ENCODE peak calls at places on chromosomes 2 and 18, in nine cellular contexts. X, C, P, F, Z, G, J, N and W are unnamed samples.
A peak's percentile ranks its signal among the peaks of the same experiment; 100 is the strongest.

GRCh38 chr2:76633522-76633921 is 888.7 kb downstream of the LRRTM4 start:
- DNase-seq in X (no peak), C (no peak), P (no peak), F (no peak), Z (no peak), G (no peak), J (no peak), N (no peak), W (no peak)

GRCh38 chr2:149037851-149038250 is 648 bp upstream of the LYPD6B start:
- DNase-seq in X (no peak), C (no peak), P (no peak), F (peak; percentile 61), Z (no peak), G (no peak), J (no peak), N (no peak), W (no peak)

GRCh38 chr2:24011278-24012104 is 1.6 kb downstream of the MFSD2B start:
- DNase-seq in X (no peak), C (no peak), P (no peak), F (no peak), Z (no peak), G (no peak), J (no peak), N (no peak), W (no peak)

GRCh38 chr2:3759766-3760165 is 56.4 kb downstream of the DCDC2C start:
- DNase-seq in X (no peak), C (no peak), P (no peak), F (no peak), Z (no peak), G (no peak), J (no peak), N (no peak), W (no peak)

GRCh38 chr18:56267334-56267733 is 371.1 kb downstream of the TXNL1 start:
- DNase-seq in X (no peak), C (no peak), P (no peak), F (no peak), Z (no peak), G (no peak), J (no peak), N (no peak), W (no peak)

GRCh38 chr2:154452906-154453493 is 245.5 kb upstream of the KCNJ3 start:
- DNase-seq in X (no peak), C (peak; percentile 31), P (no peak), F (no peak), Z (no peak), G (peak; percentile 39), J (no peak), N (no peak), W (peak; percentile 49)

GRCh38 chr18:13319629-13320028 is 101.1 kb downstream of the LDLRAD4 start:
- DNase-seq in X (no peak), C (no peak), P (no peak), F (no peak), Z (no peak), G (no peak), J (no peak), N (no peak), W (no peak)

GRCh38 chr18:65608471-65608870 is 142.3 kb upstream of the CDH7 start:
- DNase-seq in X (no peak), C (no peak), P (no peak), F (no peak), Z (no peak), G (no peak), J (no peak), N (no peak), W (no peak)

GRCh38 chr2:68352651-68353386 is 12.3 kb upstream of the PLEK start:
- DNase-seq in X (no peak), C (no peak), P (no peak), F (no peak), Z (no peak), G (peak; percentile 26), J (no peak), N (no peak), W (no peak)

GRCh38 chr2:156342252-156343095 is 10.0 kb upstream of the NR4A2 start:
- DNase-seq in X (peak; percentile 98), C (peak; percentile 96), P (peak; percentile 93), F (peak; percentile 96), Z (peak; percentile 94), G (peak; percentile 97), J (peak; percentile 95), N (peak; percentile 95), W (peak; percentile 82)

GRCh38 chr2:230905448-230906430 is 19.3 kb downstream of the GPR55 start:
- DNase-seq in X (peak; percentile 3), C (no peak), P (no peak), F (peak; percentile 43), Z (peak; percentile 85), G (no peak), J (peak; percentile 67), N (no peak), W (no peak)

GRCh38 chr18:58661423-58661822 is 9.8 kb upstream of the MALT1 start:
- DNase-seq in X (no peak), C (peak; percentile 22), P (no peak), F (peak; percentile 13), Z (no peak), G (peak; percentile 38), J (no peak), N (no peak), W (no peak)

GRCh38 chr18:57767259-57768050 is 35.7 kb downstream of the ATP8B1 start:
- DNase-seq in X (no peak), C (no peak), P (no peak), F (no peak), Z (no peak), G (no peak), J (no peak), N (no peak), W (no peak)

GRCh38 chr2:13113016-13113415 is 396.3 kb downstream of the TRIB2 start:
- DNase-seq in X (no peak), C (no peak), P (no peak), F (no peak), Z (no peak), G (no peak), J (no peak), N (no peak), W (no peak)

GRCh38 chr18:70182548-70182947 is 22.9 kb downstream of the RTTN start:
- DNase-seq in X (no peak), C (no peak), P (no peak), F (no peak), Z (no peak), G (no peak), J (no peak), N (no peak), W (no peak)

GRCh38 chr18:70181015-70181414 is 24.5 kb downstream of the RTTN start:
- DNase-seq in X (no peak), C (peak; percentile 43), P (no peak), F (no peak), Z (no peak), G (peak; percentile 53), J (no peak), N (no peak), W (no peak)

GRCh38 chr18:70181725-70182124 is 23.8 kb downstream of the RTTN start:
- DNase-seq in X (no peak), C (no peak), P (no peak), F (no peak), Z (no peak), G (no peak), J (no peak), N (no peak), W (no peak)

GRCh38 chr18:70188113-70188512 is 17.4 kb downstream of the RTTN start:
- DNase-seq in X (no peak), C (peak; percentile 37), P (no peak), F (no peak), Z (no peak), G (peak; percentile 46), J (no peak), N (no peak), W (no peak)

GRCh38 chr18:70183441-70183840 is 22.0 kb downstream of the RTTN start:
- DNase-seq in X (no peak), C (no peak), P (no peak), F (no peak), Z (no peak), G (no peak), J (no peak), N (no peak), W (no peak)
- H3K36me3 ChIP-seq in X (no peaks in the 10 kb centered on the region), C (no peaks in the 10 kb centered on the region), P (peaks cover 36% of the 10 kb centered on the region), F (peaks cover 19% of the 10 kb centered on the region), Z (peaks cover 22% of the 10 kb centered on the region), G (no peaks in the 10 kb centered on the region), J (peaks cover 10% of the 10 kb centered on the region), N (no peaks in the 10 kb centered on the region), W (peaks cover 3% of the 10 kb centered on the region)

DNA sequence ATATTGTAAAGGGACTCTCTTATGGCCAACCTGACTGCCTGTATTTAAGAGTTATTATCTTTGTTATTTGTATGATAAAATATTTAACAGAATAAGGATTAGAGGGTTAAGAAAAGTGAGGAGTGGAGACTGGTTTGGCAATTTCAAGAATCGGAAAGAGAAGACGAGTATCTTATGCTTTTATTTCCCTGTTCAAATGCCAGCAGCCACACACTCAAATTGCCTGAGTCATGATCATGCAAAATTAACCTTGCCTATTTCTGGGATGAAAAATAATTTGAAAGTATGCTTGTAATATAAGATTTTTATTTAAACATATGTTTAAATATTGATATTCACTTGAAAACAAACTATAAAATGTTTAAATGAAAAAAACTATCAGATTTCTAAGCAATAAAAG is 188.6 kb downstream of the CD226 start:
- DNase-seq in X (no peak), C (no peak), P (no peak), F (no peak), Z (no peak), G (no peak), J (no peak), N (no peak), W (no peak)
- H3K36me3 ChIP-seq in X (no peaks in the 10 kb centered on the region), C (no peaks in the 10 kb centered on the region), P (no peaks in the 10 kb centered on the region), F (no peaks in the 10 kb centered on the region), Z (no peaks in the 10 kb centered on the region), G (no peaks in the 10 kb centered on the region), J (no peaks in the 10 kb centered on the region), N (no peaks in the 10 kb centered on the region), W (no peaks in the 10 kb centered on the region)

GRCh38 chr2:178271629-178272333 is 77.5 kb downstream of the OSBPL6 start:
- DNase-seq in X (peak; percentile 67), C (peak; percentile 83), P (peak; percentile 87), F (no peak), Z (no peak), G (peak; percentile 92), J (no peak), N (peak; percentile 75), W (no peak)

GRCh38 chr2:178267660-178268059 is 73.3 kb downstream of the OSBPL6 start:
- DNase-seq in X (no peak), C (no peak), P (no peak), F (no peak), Z (no peak), G (no peak), J (no peak), N (no peak), W (no peak)

GRCh38 chr2:178268435-178268834 is 74.1 kb downstream of the OSBPL6 start:
- DNase-seq in X (no peak), C (peak; percentile 45), P (no peak), F (no peak), Z (no peak), G (no peak), J (no peak), N (no peak), W (no peak)

GRCh38 chr2:178269825-178270224 is 75.5 kb downstream of the OSBPL6 start:
- DNase-seq in X (no peak), C (no peak), P (no peak), F (no peak), Z (no peak), G (no peak), J (no peak), N (no peak), W (no peak)

GRCh38 chr2:178270338-178270737 is 76.0 kb downstream of the OSBPL6 start:
- DNase-seq in X (no peak), C (no peak), P (no peak), F (no peak), Z (no peak), G (no peak), J (no peak), N (no peak), W (no peak)
- H3K36me3 ChIP-seq in X (no peaks in the 10 kb centered on the region), C (no peaks in the 10 kb centered on the region), P (no peaks in the 10 kb centered on the region), F (no peaks in the 10 kb centered on the region), Z (no peaks in the 10 kb centered on the region), G (no peaks in the 10 kb centered on the region), J (no peaks in the 10 kb centered on the region), N (no peaks in the 10 kb centered on the region), W (no peaks in the 10 kb centered on the region)

GRCh38 chr2:47009368-47009767 is 93.8 kb upstream of the MCFD2 start:
- DNase-seq in X (no peak), C (no peak), P (no peak), F (no peak), Z (no peak), G (no peak), J (no peak), N (no peak), W (no peak)
- H3K36me3 ChIP-seq in X (no peaks in the 10 kb centered on the region), C (peaks cover 31% of the 10 kb centered on the region), P (peaks cover 54% of the 10 kb centered on the region), F (no peaks in the 10 kb centered on the region), Z (peaks cover 47% of the 10 kb centered on the region), G (no peaks in the 10 kb centered on the region), J (peaks cover 30% of the 10 kb centered on the region), N (no peaks in the 10 kb centered on the region), W (no peaks in the 10 kb centered on the region)